ENCODE peak calls at places on chromosomes 1 and 21, in ten cellular contexts. A is psoas muscle, E is cardiac muscle cell, W is ovary, D is spleen, M is BE2C, R is upper lobe of right lung, N is heart left ventricle, L is K562, V is PC-3. C is an unnamed sample.
A peak's percentile ranks its signal among the peaks of the same experiment; 100 is the strongest.

GRCh38 chr1:154427173-154428139 is 22.3 kb downstream of the IL6R start:
- DNase-seq in A (peak; percentile 43), E (no peak), W (no peak), D (no peak), M (peak; percentile 25), R (no peak), N (peak; percentile 90), L (no peak), V (no peak), C (no peak)

GRCh38 chr1:20265243-20265642 is 25.4 kb upstream of the VWA5B1 start:
- DNase-seq in A (no peak), E (peak; percentile 14), W (no peak), D (no peak), M (no peak), R (no peak), N (peak; percentile 82), L (no peak), V (no peak), C (no peak)

GRCh38 chr1:186298851-186299250 is 76.2 kb downstream of the TPR start:
- DNase-seq in A (no peak), E (no peak), W (no peak), D (no peak), M (no peak), R (no peak), N (no peak), L (no peak), V (no peak), C (no peak)

GRCh38 chr1:96367791-96368190 is 353.8 kb upstream of the PTBP2 start:
- DNase-seq in A (no peak), E (no peak), W (no peak), D (no peak), M (no peak), R (no peak), N (no peak), L (no peak), V (peak; percentile 22), C (no peak)

GRCh38 chr1:243505986-243506689 is 250.3 kb downstream of the SDCCAG8 start:
- DNase-seq in A (no peak), E (no peak), W (no peak), D (no peak), M (no peak), R (no peak), N (peak; percentile 57), L (peak; percentile 56), V (no peak), C (no peak)

GRCh38 chr21:32925098-32925497 is 100.6 kb upstream of the OLIG2 start:
- DNase-seq in A (no peak), E (no peak), W (no peak), D (no peak), M (no peak), R (no peak), N (no peak), L (no peak), V (no peak), C (no peak)

GRCh38 chr1:224080082-224080774 is 33.7 kb upstream of the FBXO28 start:
- DNase-seq in A (no peak), E (no peak), W (no peak), D (no peak), M (no peak), R (no peak), N (no peak), L (peak; percentile 73), V (peak; percentile 97), C (no peak)

GRCh38 chr1:238562376-238562775 is 671.7 kb upstream of the ZP4 start:
- DNase-seq in A (no peak), E (no peak), W (no peak), D (no peak), M (no peak), R (no peak), N (no peak), L (no peak), V (no peak), C (no peak)

GRCh38 chr1:101205457-101205856 is 31.4 kb upstream of the S1PR1 start:
- DNase-seq in A (no peak), E (no peak), W (no peak), D (no peak), M (peak; percentile 45), R (no peak), N (no peak), L (no peak), V (no peak), C (no peak)

GRCh38 chr1:182029002-182029378 is 32.5 kb downstream of the ZNF648 start:
- DNase-seq in A (no peak), E (no peak), W (no peak), D (no peak), M (no peak), R (no peak), N (no peak), L (no peak), V (no peak), C (no peak)

GRCh38 chr1:151708891-151709290 is 7.7 kb downstream of the CELF3 start:
- DNase-seq in A (no peak), E (no peak), W (no peak), D (no peak), M (no peak), R (no peak), N (no peak), L (no peak), V (no peak), C (no peak)

GRCh38 chr1:232139444-232139843 is 490.5 kb downstream of the SIPA1L2 start:
- DNase-seq in A (no peak), E (no peak), W (no peak), D (no peak), M (no peak), R (no peak), N (no peak), L (no peak), V (no peak), C (no peak)

GRCh38 chr1:151165281-151165737 is 393 bp downstream of the LYSMD1 start:
- DNase-seq in A (peak; percentile 52), E (peak; percentile 76), W (peak; percentile 70), D (peak; percentile 88), M (no peak), R (peak; percentile 75), N (peak; percentile 67), L (no peak), V (peak; percentile 21), C (peak; percentile 48)

GRCh38 chr21:41616063-41616591 is 108.2 kb upstream of the TMPRSS2 start:
- DNase-seq in A (peak; percentile 51), E (no peak), W (no peak), D (no peak), M (no peak), R (no peak), N (peak; percentile 50), L (no peak), V (peak; percentile 42), C (no peak)

GRCh38 chr1:186078245-186078644 is 296.8 kb downstream of the TPR start:
- DNase-seq in A (no peak), E (no peak), W (no peak), D (no peak), M (no peak), R (no peak), N (no peak), L (no peak), V (peak; percentile 4), C (no peak)

GRCh38 chr1:42178249-42178648 is 13.7 kb upstream of the GUCA2A start:
- DNase-seq in A (no peak), E (no peak), W (no peak), D (no peak), M (no peak), R (peak; percentile 48), N (peak; percentile 29), L (no peak), V (no peak), C (no peak)

GRCh38 chr1:45678489-45678888 is 7.8 kb downstream of the GPBP1L1 start:
- DNase-seq in A (no peak), E (no peak), W (no peak), D (no peak), M (no peak), R (no peak), N (no peak), L (no peak), V (no peak), C (no peak)
- H3K4me1 ChIP-seq in A (peaks cover 87% of the 10 kb centered on the region), E (peaks cover 45% of the 10 kb centered on the region), W (peaks cover 7% of the 10 kb centered on the region), D (peaks cover 68% of the 10 kb centered on the region), M (no peaks in the 10 kb centered on the region), R (peaks cover 85% of the 10 kb centered on the region), N (peaks cover 70% of the 10 kb centered on the region), L (peaks cover 19% of the 10 kb centered on the region), V (peaks cover 26% of the 10 kb centered on the region), C (peaks cover 34% of the 10 kb centered on the region)

DNA sequence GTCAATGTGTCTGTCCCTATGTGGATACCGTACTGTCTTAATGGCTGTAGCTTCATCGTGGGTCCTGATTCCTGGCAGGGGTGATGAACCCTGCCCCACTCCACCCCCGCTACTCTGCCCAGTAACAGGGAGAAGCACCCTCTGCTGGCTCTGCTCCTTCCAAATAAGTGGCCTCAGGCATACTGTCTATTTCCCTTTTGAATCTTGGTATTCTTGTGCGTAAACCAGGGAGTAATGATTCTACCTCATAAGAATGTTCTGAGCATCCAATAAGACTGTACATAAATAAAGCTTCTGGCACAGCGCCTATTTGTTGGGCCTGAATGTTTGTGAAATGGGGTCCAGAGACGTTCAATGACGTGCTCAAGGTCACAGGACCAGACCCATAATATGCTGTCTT is 35.2 kb upstream of the CTPS1 start:
- DNase-seq in A (no peak), E (no peak), W (peak; percentile 47), D (no peak), M (no peak), R (no peak), N (no peak), L (no peak), V (peak; percentile 64), C (peak; percentile 30)
- TF ChIP-seq CTCF in A (no peak), E (peak; percentile 26), W (no peak), D (no peak), M (no peak), R (no peak), N (no peak), L (no peak), V (peak; percentile 41), C (no peak)

DNA sequence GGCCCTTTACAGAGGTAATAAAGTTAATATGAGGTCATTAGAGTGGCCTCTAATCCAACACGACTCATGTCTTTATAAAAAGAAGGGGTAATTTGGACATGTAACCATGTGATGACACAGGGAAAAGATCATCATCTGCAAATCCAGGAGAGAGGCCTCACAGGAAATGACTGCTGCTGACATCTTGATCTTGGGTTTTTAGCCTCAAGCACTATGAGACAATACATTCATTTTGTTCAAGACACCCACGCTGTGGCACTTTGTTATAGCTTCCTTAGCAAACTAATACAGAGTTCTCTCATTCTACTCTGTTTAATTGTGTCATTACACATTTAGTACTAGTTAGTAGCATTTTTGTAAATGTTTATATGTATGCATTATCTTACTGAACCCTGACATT is 64.0 kb upstream of the RUNX1 start:
- DNase-seq in A (no peak), E (no peak), W (no peak), D (no peak), M (no peak), R (no peak), N (no peak), L (no peak), V (peak; percentile 63), C (no peak)
- H3K4me1 ChIP-seq in A (peaks cover 4% of the 10 kb centered on the region), E (no peaks in the 10 kb centered on the region), W (no peaks in the 10 kb centered on the region), D (no peaks in the 10 kb centered on the region), M (no peaks in the 10 kb centered on the region), R (no peaks in the 10 kb centered on the region), N (no peaks in the 10 kb centered on the region), L (peaks cover 14% of the 10 kb centered on the region), V (peaks cover 26% of the 10 kb centered on the region), C (no peaks in the 10 kb centered on the region)

DNA sequence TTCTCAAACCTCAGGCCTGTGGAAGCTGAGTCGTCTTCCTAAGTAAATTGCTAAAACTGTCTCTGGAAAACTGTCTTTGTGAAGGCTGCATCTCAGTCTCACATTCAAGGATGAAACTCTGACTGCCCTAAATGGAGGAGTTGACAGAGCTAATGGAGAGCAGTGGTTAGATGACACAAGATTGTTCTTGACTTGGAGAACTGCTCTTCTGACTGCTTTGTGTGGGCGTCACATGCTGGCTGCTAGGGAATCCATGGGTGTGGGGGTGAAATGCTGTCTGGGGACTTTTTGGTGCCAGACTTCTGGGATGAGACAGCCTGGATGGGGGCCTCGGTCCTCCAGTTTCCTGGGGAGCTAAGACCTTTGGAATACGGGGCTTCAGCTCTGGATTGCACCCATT is 24.5 kb upstream of the TSPAN2 start:
- DNase-seq in A (no peak), E (no peak), W (no peak), D (no peak), M (no peak), R (no peak), N (no peak), L (no peak), V (peak; percentile 27), C (no peak)
- TF ChIP-seq CTCF in A (no peak), E (no peak), W (no peak), D (no peak), M (no peak), R (no peak), N (no peak), L (no peak), V (no peak), C (no peak)